ENCODE peak calls at places on chromosomes 6 and 20, in seven cellular contexts. B, A, M, C, T, Z and P are unnamed samples.

GRCh38 chr20:51563597-51564332 is 21.2 kb upstream of the NFATC2 start:
- DNase-seq in C (peak; percentile 41), Z (no peak), T (peak; percentile 61), B (peak; percentile 75), M (peak; percentile 68), A (no peak), P (peak; percentile 26)

GRCh38 chr6:43671801-43672690 is 15.5 kb downstream of the MRPS18A start:
- DNase-seq in C (no peak), B (no peak), Z (no peak), T (no peak), A (no peak), M (peak; percentile 46), P (no peak)

GRCh38 chr6:43444601-43445000 is 10.7 kb downstream of the DLK2 start:
- DNase-seq in A (no peak), M (no peak), B (no peak), T (no peak), Z (no peak), C (no peak), P (no peak)

GRCh38 chr6:27720607-27721580 is 191.3 kb downstream of the OR2B2 start:
- DNase-seq in B (peak; percentile 33), Z (peak; percentile 27), M (peak; percentile 23), A (no peak), T (no peak), C (no peak), P (no peak)

GRCh38 chr6:116528800-116529199 is 16.7 kb downstream of the TRAPPC3L start:
- DNase-seq in A (no peak), B (no peak), Z (no peak), M (no peak), T (no peak), C (no peak), P (no peak)

GRCh38 chr20:13545755-13546154 is 93.0 kb downstream of the TASP1 start:
- DNase-seq in Z (no peak), T (no peak), B (no peak), A (no peak), C (no peak), M (no peak), P (no peak)

GRCh38 chr6:127128066-127128465 is 9.6 kb downstream of the RSPO3 start:
- DNase-seq in B (no peak), Z (no peak), A (no peak), M (no peak), C (no peak), T (no peak), P (no peak)

GRCh38 chr6:41731561-41732086 is 3.8 kb downstream of the TFEB start:
- DNase-seq in Z (no peak), B (no peak), M (no peak), C (no peak), T (no peak), A (no peak), P (no peak)

GRCh38 chr6:161238076-161238869 is 35.6 kb downstream of the AGPAT4 start:
- DNase-seq in A (no peak), T (no peak), M (no peak), B (no peak), Z (no peak), C (no peak), P (no peak)

GRCh38 chr6:112466378-112467151 is 119.4 kb downstream of the RFPL4B start:
- DNase-seq in C (no peak), Z (peak; percentile 12), M (no peak), A (no peak), B (no peak), T (no peak), P (no peak)

GRCh38 chr20:33279261-33279910 is 3.6 kb upstream of the BPIFB1 start:
- DNase-seq in A (no peak), M (no peak), Z (no peak), C (no peak), B (no peak), T (no peak), P (no peak)

GRCh38 chr6:44254957-44255808 is 2.1 kb downstream of the SLC35B2 start:
- DNase-seq in B (no peak), A (no peak), M (no peak), T (no peak), C (no peak), Z (no peak), P (no peak)

GRCh38 chr20:62755817-62756724 is 40.2 kb upstream of the MRGBP start:
- DNase-seq in Z (no peak), A (no peak), M (no peak), T (no peak), B (no peak), C (no peak), P (no peak)

GRCh38 chr20:1377984-1378742 is 14.7 kb downstream of the FKBP1A start:
- DNase-seq in C (no peak), M (no peak), A (no peak), Z (peak; percentile 50), T (no peak), B (no peak), P (no peak)

GRCh38 chr6:43228951-43229802 is at the start of gene DNPH1:
- DNase-seq in Z (no peak), B (peak; percentile 37), A (peak; percentile 82), C (peak; percentile 51), M (peak; percentile 92), T (peak; percentile 23), P (peak; percentile 71)

GRCh38 chr20:13995086-13995665 is at the start of gene MACROD2:
- DNase-seq in M (peak; percentile 98), B (peak; percentile 82), A (peak; percentile 88), Z (peak; percentile 64), C (peak; percentile 100), T (peak; percentile 60), P (peak; percentile 93)

GRCh38 chr20:8331740-8332412 is 199.8 kb downstream of the PLCB1 start:
- DNase-seq in C (no peak), A (no peak), M (peak; percentile 35), Z (no peak), T (peak; percentile 19), B (peak; percentile 45), P (no peak)